ENCODE peak calls at places on chromosomes 11 and 22, in five cellular contexts. One of them, this sample, is unnamed.

GRCh38 chr11:79437274-79437980 is 3.4 kb downstream of the TENM4 start:
- DNase-seq in heart left ventricle: peak; percentile 75
- DNase-seq in natural killer cell: no peak
- DNase-seq in body of pancreas: peak; percentile 50
- DNase-seq in neural crest cell: peak; percentile 52
- DNase-seq in this sample: no peak

GRCh38 chr11:128187829-128188228 is 399.5 kb downstream of the ETS1 start:
- DNase-seq in heart left ventricle: no peak
- DNase-seq in natural killer cell: no peak
- DNase-seq in body of pancreas: no peak
- DNase-seq in neural crest cell: no peak
- DNase-seq in this sample: no peak

GRCh38 chr11:78212586-78213371 is 24.1 kb downstream of the USP35 start:
- DNase-seq in heart left ventricle: peak; percentile 38
- DNase-seq in natural killer cell: no peak
- DNase-seq in body of pancreas: no peak
- DNase-seq in neural crest cell: no peak
- DNase-seq in this sample: peak; percentile 20

GRCh38 chr11:116691779-116692178 is 81.0 kb downstream of the BUD13 start:
- DNase-seq in heart left ventricle: no peak
- DNase-seq in natural killer cell: peak; percentile 42
- DNase-seq in body of pancreas: peak; percentile 29
- DNase-seq in neural crest cell: peak; percentile 68
- DNase-seq in this sample: no peak

GRCh38 chr11:116972692-116973091 is 125.5 kb downstream of the SIK3 start:
- DNase-seq in heart left ventricle: no peak
- DNase-seq in natural killer cell: no peak
- DNase-seq in body of pancreas: no peak
- DNase-seq in neural crest cell: no peak
- DNase-seq in this sample: no peak

GRCh38 chr11:63573881-63574855 is 11.0 kb upstream of the PLAAT2 start:
- DNase-seq in heart left ventricle: peak; percentile 56
- DNase-seq in natural killer cell: no peak
- DNase-seq in body of pancreas: peak; percentile 56
- DNase-seq in neural crest cell: no peak
- DNase-seq in this sample: no peak

GRCh38 chr11:69217276-69218105 is 61.8 kb downstream of the SMIM38 start:
- DNase-seq in heart left ventricle: no peak
- DNase-seq in natural killer cell: no peak
- DNase-seq in body of pancreas: peak; percentile 44
- DNase-seq in neural crest cell: no peak
- DNase-seq in this sample: no peak

GRCh38 chr11:61688368-61689163 is 8.4 kb downstream of the DAGLA start:
- DNase-seq in heart left ventricle: peak; percentile 82
- DNase-seq in natural killer cell: no peak
- DNase-seq in body of pancreas: peak; percentile 89
- DNase-seq in neural crest cell: no peak
- DNase-seq in this sample: no peak

GRCh38 chr11:61795459-61795858 is 2.7 kb downstream of the FEN1 start:
- DNase-seq in heart left ventricle: peak; percentile 26
- DNase-seq in natural killer cell: no peak
- DNase-seq in body of pancreas: no peak
- DNase-seq in neural crest cell: no peak
- DNase-seq in this sample: no peak

GRCh38 chr22:21918466-21919185 is 34.0 kb downstream of the PPM1F start:
- DNase-seq in heart left ventricle: no peak
- DNase-seq in natural killer cell: no peak
- DNase-seq in body of pancreas: no peak
- DNase-seq in neural crest cell: no peak
- DNase-seq in this sample: no peak

GRCh38 chr11:32792948-32793475 is 1.4 kb downstream of the CCDC73 start:
- DNase-seq in heart left ventricle: peak; percentile 37
- DNase-seq in natural killer cell: peak; percentile 37
- DNase-seq in body of pancreas: peak; percentile 73
- DNase-seq in neural crest cell: peak; percentile 68
- DNase-seq in this sample: peak; percentile 30

GRCh38 chr22:47165998-47166397 is 403.5 kb downstream of the TBC1D22A start:
- DNase-seq in heart left ventricle: no peak
- DNase-seq in natural killer cell: no peak
- DNase-seq in body of pancreas: peak; percentile 1
- DNase-seq in neural crest cell: no peak
- DNase-seq in this sample: peak; percentile 3

GRCh38 chr22:40002935-40003715 is 8.4 kb downstream of the FAM83F start:
- DNase-seq in heart left ventricle: no peak
- DNase-seq in natural killer cell: no peak
- DNase-seq in body of pancreas: no peak
- DNase-seq in neural crest cell: no peak
- DNase-seq in this sample: no peak

GRCh38 chr11:45853616-45854219 is 6.4 kb downstream of the CRY2 start:
- DNase-seq in heart left ventricle: peak; percentile 88
- DNase-seq in natural killer cell: no peak
- DNase-seq in body of pancreas: no peak
- DNase-seq in neural crest cell: no peak
- DNase-seq in this sample: no peak

GRCh38 chr22:48433647-48434046 is 1394.0 kb downstream of the BRD1 start:
- DNase-seq in heart left ventricle: no peak
- DNase-seq in natural killer cell: no peak
- DNase-seq in body of pancreas: no peak
- DNase-seq in neural crest cell: no peak
- DNase-seq in this sample: no peak

GRCh38 chr11:77778549-77778948 is 42.0 kb downstream of the RSF1 start:
- DNase-seq in heart left ventricle: no peak
- DNase-seq in natural killer cell: no peak
- DNase-seq in body of pancreas: no peak
- DNase-seq in neural crest cell: no peak
- DNase-seq in this sample: no peak

GRCh38 chr11:68525930-68526329 is 65.4 kb downstream of the PPP6R3 start:
- DNase-seq in heart left ventricle: no peak
- DNase-seq in natural killer cell: no peak
- DNase-seq in body of pancreas: no peak
- DNase-seq in neural crest cell: no peak
- DNase-seq in this sample: no peak

DNA sequence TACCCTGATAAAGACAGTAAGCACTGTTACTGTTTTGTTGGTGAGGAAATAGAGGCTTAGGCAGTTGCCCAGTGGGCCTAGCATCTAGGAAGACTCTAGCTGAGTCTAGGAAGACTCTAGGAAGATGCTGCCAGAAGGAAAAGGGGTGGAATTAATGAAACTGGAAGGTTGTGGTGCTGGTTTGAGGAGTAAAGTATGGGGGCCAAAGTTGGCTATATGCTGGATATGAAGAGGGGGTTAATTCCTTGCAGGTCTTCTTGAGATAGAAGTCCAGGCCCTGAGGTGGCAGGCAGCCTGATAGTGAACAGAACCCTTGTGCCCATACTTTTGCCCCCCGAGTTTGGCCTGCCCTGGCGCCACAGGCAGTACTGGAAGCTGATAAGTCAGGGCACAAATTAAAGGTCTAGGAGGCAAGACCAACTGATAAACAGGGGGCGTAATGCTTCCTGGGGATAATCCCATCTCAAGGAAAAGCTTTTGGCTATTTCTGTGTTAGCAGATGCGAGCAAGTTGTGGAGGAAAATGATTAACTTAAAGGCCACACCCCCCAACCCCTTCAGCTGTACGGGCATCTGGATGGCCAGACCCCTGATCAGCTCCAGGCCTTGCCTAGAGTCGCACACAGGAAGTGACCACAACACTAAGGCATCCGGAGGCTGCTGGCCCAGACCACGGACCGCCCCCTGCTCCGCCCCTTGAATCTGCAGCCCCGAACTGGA is 3.1 kb downstream of the ILK start:
- DNase-seq in heart left ventricle: peak; percentile 96
- DNase-seq in natural killer cell: peak; percentile 70
- DNase-seq in body of pancreas: peak; percentile 96
- DNase-seq in neural crest cell: peak; percentile 80
- DNase-seq in this sample: peak; percentile 76
- TF ChIP-seq CTCF in heart left ventricle: no peak
- TF ChIP-seq CTCF in natural killer cell: no peak
- TF ChIP-seq CTCF in body of pancreas: no peak
- TF ChIP-seq CTCF in neural crest cell: no peak
- TF ChIP-seq CTCF in this sample: no peak

GRCh38 chr11:119678351-119678750 is 50.6 kb downstream of the NECTIN1 start:
- DNase-seq in heart left ventricle: no peak
- DNase-seq in natural killer cell: no peak
- DNase-seq in body of pancreas: no peak
- DNase-seq in neural crest cell: no peak
- DNase-seq in this sample: no peak

GRCh38 chr11:119680899-119681370 is 48.1 kb downstream of the NECTIN1 start:
- DNase-seq in heart left ventricle: peak; percentile 83
- DNase-seq in natural killer cell: no peak
- DNase-seq in body of pancreas: peak; percentile 66
- DNase-seq in neural crest cell: no peak
- DNase-seq in this sample: no peak

GRCh38 chr11:119684361-119685072 is 44.5 kb downstream of the NECTIN1 start:
- DNase-seq in heart left ventricle: no peak
- DNase-seq in natural killer cell: peak; percentile 36
- DNase-seq in body of pancreas: peak; percentile 47
- DNase-seq in neural crest cell: peak; percentile 18
- DNase-seq in this sample: no peak

GRCh38 chr11:119683783-119684182 is 45.2 kb downstream of the NECTIN1 start:
- DNase-seq in heart left ventricle: no peak
- DNase-seq in natural killer cell: no peak
- DNase-seq in body of pancreas: peak; percentile 72
- DNase-seq in neural crest cell: no peak
- DNase-seq in this sample: no peak

DNA sequence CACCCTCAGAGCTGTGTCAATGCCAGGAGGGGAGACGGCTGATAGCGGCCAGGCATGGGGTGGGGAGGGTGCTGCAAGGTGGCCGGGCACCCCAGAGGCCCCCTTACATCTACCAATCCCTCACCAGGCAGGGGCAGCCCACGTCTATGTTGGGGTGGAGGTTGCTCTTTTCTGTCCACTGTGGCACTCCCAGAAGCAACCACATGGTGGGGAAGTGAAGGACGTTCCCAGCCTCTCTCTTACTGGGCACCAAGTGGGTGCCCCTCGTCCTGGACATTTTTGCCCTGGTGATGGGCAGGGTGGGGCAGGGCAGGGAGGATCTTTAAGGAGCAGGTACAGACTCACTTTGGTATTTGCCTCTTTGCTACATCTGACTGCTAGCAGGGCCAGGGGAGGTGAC is 47.5 kb downstream of the NECTIN1 start:
- DNase-seq in heart left ventricle: no peak
- DNase-seq in natural killer cell: no peak
- DNase-seq in body of pancreas: no peak
- DNase-seq in neural crest cell: no peak
- DNase-seq in this sample: no peak
- TF ChIP-seq CTCF in heart left ventricle: no peak
- TF ChIP-seq CTCF in natural killer cell: no peak
- TF ChIP-seq CTCF in body of pancreas: peak; percentile 38
- TF ChIP-seq CTCF in neural crest cell: peak; percentile 40
- TF ChIP-seq CTCF in this sample: no peak

GRCh38 chr11:66268953-66269906 is 791 bp downstream of the RAB1B start:
- DNase-seq in heart left ventricle: no peak
- DNase-seq in natural killer cell: no peak
- DNase-seq in body of pancreas: peak; percentile 36
- DNase-seq in neural crest cell: no peak
- DNase-seq in this sample: no peak

GRCh38 chr11:66267039-66267378 is 1.4 kb upstream of the RAB1B start:
- DNase-seq in heart left ventricle: no peak
- DNase-seq in natural killer cell: no peak
- DNase-seq in body of pancreas: no peak
- DNase-seq in neural crest cell: no peak
- DNase-seq in this sample: no peak

GRCh38 chr11:66268210-66268952 is at the start of gene RAB1B:
- DNase-seq in heart left ventricle: peak; percentile 100
- DNase-seq in natural killer cell: peak; percentile 99
- DNase-seq in body of pancreas: peak; percentile 100
- DNase-seq in neural crest cell: peak; percentile 100
- DNase-seq in this sample: peak; percentile 98

GRCh38 chr11:66266378-66267038 is 1.9 kb upstream of the RAB1B start:
- DNase-seq in heart left ventricle: no peak
- DNase-seq in natural killer cell: no peak
- DNase-seq in body of pancreas: no peak
- DNase-seq in neural crest cell: no peak
- DNase-seq in this sample: no peak

DNA sequence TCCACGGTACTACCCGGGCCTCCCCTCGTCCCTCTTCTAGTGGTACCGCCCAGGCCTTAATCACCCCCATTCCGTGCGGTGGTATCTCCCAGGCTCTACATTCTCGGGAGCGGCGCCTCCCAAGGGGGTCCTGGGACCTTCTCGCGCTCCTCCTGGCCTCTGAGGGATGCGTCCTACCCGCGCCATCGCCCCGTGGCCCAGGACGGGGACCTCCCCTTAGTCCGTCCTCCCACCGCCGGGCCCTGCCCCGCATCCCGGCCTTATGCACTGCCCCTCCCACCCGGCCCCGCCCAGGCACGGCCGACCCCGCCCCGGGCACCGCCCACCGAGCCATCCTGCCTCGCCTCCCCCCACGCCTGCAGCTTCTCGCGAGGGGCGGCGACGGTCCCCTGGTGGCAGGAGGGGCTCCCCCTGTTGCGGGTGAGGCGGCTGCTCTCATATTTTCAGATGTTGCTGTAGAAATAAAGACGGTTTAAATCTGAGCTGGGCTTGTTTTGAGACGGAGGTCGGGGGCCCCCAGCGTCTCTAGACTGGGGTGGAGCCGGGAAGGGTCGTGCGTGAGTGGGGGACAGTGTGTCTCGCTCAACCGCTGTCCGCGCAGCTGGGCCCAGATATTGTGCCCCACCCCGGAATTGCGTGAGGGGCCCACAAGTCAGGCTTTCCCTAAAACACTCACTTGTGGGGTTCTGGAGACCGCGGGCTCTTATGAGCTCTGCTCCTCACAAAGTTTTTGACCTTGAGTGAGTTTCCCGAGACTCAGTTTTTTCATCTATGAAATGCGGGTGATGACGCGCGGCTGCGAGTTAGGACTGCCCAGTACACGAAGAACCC is 845 bp upstream of the RAB1B start:
- DNase-seq in heart left ventricle: peak; percentile 94
- DNase-seq in natural killer cell: peak; percentile 75
- DNase-seq in body of pancreas: peak; percentile 84
- DNase-seq in neural crest cell: peak; percentile 79
- DNase-seq in this sample: peak; percentile 78
- TF ChIP-seq CTCF in heart left ventricle: no peak
- TF ChIP-seq CTCF in natural killer cell: no peak
- TF ChIP-seq CTCF in body of pancreas: peak; percentile 5
- TF ChIP-seq CTCF in neural crest cell: peak; percentile 37
- TF ChIP-seq CTCF in this sample: no peak

GRCh38 chr11:118430956-118431355 is 5.3 kb upstream of the KMT2A start:
- DNase-seq in heart left ventricle: no peak
- DNase-seq in natural killer cell: no peak
- DNase-seq in body of pancreas: no peak
- DNase-seq in neural crest cell: no peak
- DNase-seq in this sample: no peak
- TF ChIP-seq CTCF in heart left ventricle: no peak
- TF ChIP-seq CTCF in natural killer cell: no peak
- TF ChIP-seq CTCF in body of pancreas: no peak
- TF ChIP-seq CTCF in neural crest cell: no peak
- TF ChIP-seq CTCF in this sample: no peak

GRCh38 chr22:24507742-24508141 is 12.6 kb downstream of the UPB1 start:
- DNase-seq in heart left ventricle: no peak
- DNase-seq in natural killer cell: no peak
- DNase-seq in body of pancreas: no peak
- DNase-seq in neural crest cell: no peak
- DNase-seq in this sample: no peak
- TF ChIP-seq CTCF in heart left ventricle: no peak
- TF ChIP-seq CTCF in natural killer cell: no peak
- TF ChIP-seq CTCF in body of pancreas: no peak
- TF ChIP-seq CTCF in neural crest cell: no peak
- TF ChIP-seq CTCF in this sample: no peak